ENCODE peak calls at places on chromosomes 7 and 10, in ten cellular contexts. One of them, this sample, is unnamed.

GRCh38 chr10:79153753-79154152 is 85.0 kb downstream of the ZMIZ1 start:
- DNase-seq in ovary: no peak
- DNase-seq in tibial nerve: no peak
- DNase-seq in HepG2: no peak
- DNase-seq in K562: no peak
- DNase-seq in suprapubic skin: no peak
- DNase-seq in A549: no peak
- DNase-seq in transverse colon: no peak
- DNase-seq in stomach: no peak
- DNase-seq in SK-N-SH: no peak
- DNase-seq in this sample: no peak

GRCh38 chr7:27834179-27834921 is 94.4 kb downstream of the TAX1BP1 start:
- DNase-seq in tibial nerve: no peak
- DNase-seq in K562: no peak
- DNase-seq in ovary: no peak
- DNase-seq in HepG2: no peak
- DNase-seq in transverse colon: no peak
- DNase-seq in SK-N-SH: no peak
- DNase-seq in suprapubic skin: no peak
- DNase-seq in stomach: no peak
- DNase-seq in A549: no peak
- DNase-seq in this sample: peak; percentile 76

GRCh38 chr10:1123198-1123597 is 67.0 kb downstream of the WDR37 start:
- DNase-seq in transverse colon: no peak
- DNase-seq in suprapubic skin: no peak
- DNase-seq in SK-N-SH: no peak
- DNase-seq in HepG2: no peak
- DNase-seq in K562: no peak
- DNase-seq in ovary: no peak
- DNase-seq in A549: no peak
- DNase-seq in stomach: no peak
- DNase-seq in tibial nerve: no peak
- DNase-seq in this sample: no peak

GRCh38 chr10:100519321-100520051 is at the start of gene SEC31B:
- DNase-seq in suprapubic skin: no peak
- DNase-seq in A549: no peak
- DNase-seq in HepG2: peak; percentile 50
- DNase-seq in transverse colon: peak; percentile 17
- DNase-seq in tibial nerve: no peak
- DNase-seq in ovary: peak; percentile 29
- DNase-seq in K562: no peak
- DNase-seq in stomach: peak; percentile 46
- DNase-seq in SK-N-SH: peak; percentile 85
- DNase-seq in this sample: no peak

GRCh38 chr10:24097771-24098207 is 111.1 kb upstream of the KIAA1217 start:
- DNase-seq in HepG2: peak; percentile 4
- DNase-seq in suprapubic skin: no peak
- DNase-seq in K562: no peak
- DNase-seq in SK-N-SH: no peak
- DNase-seq in transverse colon: no peak
- DNase-seq in A549: no peak
- DNase-seq in stomach: no peak
- DNase-seq in tibial nerve: no peak
- DNase-seq in ovary: no peak
- DNase-seq in this sample: no peak

GRCh38 chr10:118139321-118139720 is 92.6 kb upstream of the RAB11FIP2 start:
- DNase-seq in tibial nerve: no peak
- DNase-seq in stomach: no peak
- DNase-seq in HepG2: no peak
- DNase-seq in suprapubic skin: no peak
- DNase-seq in transverse colon: no peak
- DNase-seq in A549: no peak
- DNase-seq in SK-N-SH: no peak
- DNase-seq in K562: no peak
- DNase-seq in ovary: no peak
- DNase-seq in this sample: no peak

GRCh38 chr7:22127835-22128527 is 182.3 kb upstream of the CDCA7L start:
- DNase-seq in tibial nerve: no peak
- DNase-seq in ovary: no peak
- DNase-seq in HepG2: no peak
- DNase-seq in SK-N-SH: no peak
- DNase-seq in A549: no peak
- DNase-seq in suprapubic skin: no peak
- DNase-seq in stomach: no peak
- DNase-seq in transverse colon: no peak
- DNase-seq in K562: no peak
- DNase-seq in this sample: no peak

GRCh38 chr7:22251284-22251683 is 105.7 kb downstream of the RAPGEF5 start:
- DNase-seq in ovary: no peak
- DNase-seq in SK-N-SH: no peak
- DNase-seq in stomach: no peak
- DNase-seq in suprapubic skin: no peak
- DNase-seq in HepG2: no peak
- DNase-seq in A549: no peak
- DNase-seq in tibial nerve: no peak
- DNase-seq in K562: no peak
- DNase-seq in transverse colon: no peak
- DNase-seq in this sample: no peak

GRCh38 chr7:51970961-51971655 is 654.5 kb upstream of the COBL start:
- DNase-seq in transverse colon: no peak
- DNase-seq in stomach: no peak
- DNase-seq in HepG2: no peak
- DNase-seq in ovary: no peak
- DNase-seq in K562: no peak
- DNase-seq in A549: no peak
- DNase-seq in SK-N-SH: no peak
- DNase-seq in tibial nerve: no peak
- DNase-seq in suprapubic skin: no peak
- DNase-seq in this sample: no peak

GRCh38 chr7:101608772-101609713 is 20.1 kb downstream of the MYL10 start:
- DNase-seq in transverse colon: peak; percentile 78
- DNase-seq in ovary: no peak
- DNase-seq in SK-N-SH: no peak
- DNase-seq in stomach: peak; percentile 91
- DNase-seq in tibial nerve: no peak
- DNase-seq in A549: no peak
- DNase-seq in HepG2: no peak
- DNase-seq in K562: no peak
- DNase-seq in suprapubic skin: no peak
- DNase-seq in this sample: no peak

GRCh38 chr7:22680482-22680901 is 46.5 kb upstream of the IL6 start:
- DNase-seq in ovary: no peak
- DNase-seq in suprapubic skin: no peak
- DNase-seq in HepG2: no peak
- DNase-seq in stomach: no peak
- DNase-seq in transverse colon: no peak
- DNase-seq in SK-N-SH: no peak
- DNase-seq in A549: no peak
- DNase-seq in tibial nerve: no peak
- DNase-seq in K562: peak; percentile 48
- DNase-seq in this sample: no peak

GRCh38 chr10:97762816-97763215 is 9.0 kb downstream of the SFRP5 start:
- DNase-seq in HepG2: peak; percentile 81
- DNase-seq in tibial nerve: no peak
- DNase-seq in SK-N-SH: no peak
- DNase-seq in stomach: no peak
- DNase-seq in ovary: no peak
- DNase-seq in transverse colon: no peak
- DNase-seq in A549: no peak
- DNase-seq in K562: no peak
- DNase-seq in suprapubic skin: no peak
- DNase-seq in this sample: peak; percentile 83

GRCh38 chr10:126634915-126635314 is 35.6 kb downstream of the C10orf90 start:
- DNase-seq in SK-N-SH: no peak
- DNase-seq in A549: no peak
- DNase-seq in stomach: no peak
- DNase-seq in suprapubic skin: no peak
- DNase-seq in tibial nerve: no peak
- DNase-seq in transverse colon: no peak
- DNase-seq in ovary: no peak
- DNase-seq in K562: no peak
- DNase-seq in HepG2: no peak
- DNase-seq in this sample: no peak

GRCh38 chr10:35607475-35608316 is 2.6 kb downstream of the GJD4 start:
- DNase-seq in A549: no peak
- DNase-seq in suprapubic skin: no peak
- DNase-seq in tibial nerve: no peak
- DNase-seq in transverse colon: no peak
- DNase-seq in stomach: no peak
- DNase-seq in K562: no peak
- DNase-seq in HepG2: no peak
- DNase-seq in SK-N-SH: peak; percentile 71
- DNase-seq in ovary: no peak
- DNase-seq in this sample: no peak
- TF ChIP-seq EP300 in A549: no peak
- TF ChIP-seq EP300 in suprapubic skin: no peak
- TF ChIP-seq EP300 in tibial nerve: no peak
- TF ChIP-seq EP300 in transverse colon: no peak
- TF ChIP-seq EP300 in stomach: no peak
- TF ChIP-seq EP300 in K562: no peak
- TF ChIP-seq EP300 in HepG2: no peak
- TF ChIP-seq EP300 in SK-N-SH: no peak
- TF ChIP-seq EP300 in ovary: no peak
- TF ChIP-seq EP300 in this sample: no peak

DNA sequence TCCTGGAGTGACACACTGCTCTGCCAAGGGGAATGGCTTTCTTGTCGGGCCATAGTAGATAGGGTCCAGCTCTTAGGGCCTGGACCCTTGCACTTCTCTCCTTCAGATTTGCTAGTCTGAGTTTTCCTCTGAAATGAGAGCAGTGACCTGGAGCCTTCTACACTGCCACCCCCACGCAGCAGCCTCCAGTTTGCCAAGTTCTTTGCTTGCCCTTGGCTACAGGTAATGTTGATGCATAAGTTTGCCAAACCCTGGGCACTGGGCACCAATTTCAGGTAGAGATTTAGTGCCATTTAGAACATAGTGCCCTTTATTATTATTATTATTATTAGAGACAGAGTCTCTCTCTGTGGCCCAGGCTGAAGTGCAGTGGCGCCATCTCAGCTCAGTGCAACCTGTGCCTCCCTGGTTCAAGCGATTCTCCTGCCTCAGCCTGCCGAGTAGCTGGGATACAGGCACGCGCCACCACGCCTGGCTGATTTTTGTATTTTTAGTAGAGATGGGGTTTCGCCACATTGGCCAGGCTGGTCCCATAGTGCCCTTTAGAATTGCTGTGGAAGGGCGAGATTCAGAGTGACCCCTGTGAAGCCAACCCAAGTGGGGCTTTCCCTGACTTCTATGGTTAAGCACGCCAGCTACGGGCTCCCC is 14.5 kb downstream of the EEPD1 start:
- DNase-seq in SK-N-SH: no peak
- DNase-seq in K562: no peak
- DNase-seq in stomach: no peak
- DNase-seq in ovary: no peak
- DNase-seq in HepG2: no peak
- DNase-seq in suprapubic skin: no peak
- DNase-seq in A549: no peak
- DNase-seq in tibial nerve: no peak
- DNase-seq in transverse colon: no peak
- DNase-seq in this sample: no peak
- TF ChIP-seq EP300 in SK-N-SH: no peak
- TF ChIP-seq EP300 in K562: no peak
- TF ChIP-seq EP300 in stomach: no peak
- TF ChIP-seq EP300 in ovary: no peak
- TF ChIP-seq EP300 in HepG2: no peak
- TF ChIP-seq EP300 in suprapubic skin: no peak
- TF ChIP-seq EP300 in A549: no peak
- TF ChIP-seq EP300 in tibial nerve: no peak
- TF ChIP-seq EP300 in transverse colon: no peak
- TF ChIP-seq EP300 in this sample: no peak

DNA sequence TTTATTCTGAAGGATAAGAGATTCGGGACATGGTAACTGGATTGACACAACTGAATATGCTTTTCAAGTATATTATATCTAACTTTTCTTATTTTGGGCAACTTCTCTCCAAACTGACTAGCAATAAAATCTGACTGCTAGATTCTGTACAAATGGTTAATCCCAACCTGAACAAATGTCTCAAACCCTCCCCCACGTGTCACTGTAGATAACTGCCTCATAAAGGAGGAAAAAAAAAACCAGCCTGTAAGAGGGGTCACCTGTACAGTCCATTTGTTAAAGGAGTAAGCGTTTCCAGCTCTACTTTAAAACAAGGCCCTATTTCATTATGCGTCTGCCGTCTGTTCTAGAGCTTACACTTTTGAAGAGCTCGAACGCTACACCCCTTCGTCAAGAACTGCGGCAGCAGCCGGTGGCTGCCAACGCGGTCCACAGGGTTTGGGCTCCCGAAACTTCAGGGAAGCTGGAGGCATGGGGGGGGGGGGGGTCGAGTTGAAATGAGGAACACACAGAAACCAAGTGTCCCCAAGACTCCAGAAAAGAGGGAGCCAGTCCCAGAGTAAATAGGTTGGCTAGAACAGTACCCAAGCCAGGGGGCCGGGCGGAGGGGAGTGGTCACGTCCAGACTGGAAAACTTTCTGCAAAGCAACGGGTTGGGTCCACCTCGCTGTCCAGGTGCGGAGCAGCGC is 504 bp downstream of the COG5 start:
- DNase-seq in K562: peak; percentile 73
- DNase-seq in stomach: peak; percentile 62
- DNase-seq in tibial nerve: peak; percentile 33
- DNase-seq in SK-N-SH: peak; percentile 82
- DNase-seq in ovary: no peak
- DNase-seq in transverse colon: no peak
- DNase-seq in suprapubic skin: no peak
- DNase-seq in A549: peak; percentile 6
- DNase-seq in HepG2: peak; percentile 37
- DNase-seq in this sample: no peak
- TF ChIP-seq EP300 in K562: no peak
- TF ChIP-seq EP300 in stomach: no peak
- TF ChIP-seq EP300 in tibial nerve: no peak
- TF ChIP-seq EP300 in SK-N-SH: no peak
- TF ChIP-seq EP300 in ovary: no peak
- TF ChIP-seq EP300 in transverse colon: no peak
- TF ChIP-seq EP300 in suprapubic skin: no peak
- TF ChIP-seq EP300 in A549: no peak
- TF ChIP-seq EP300 in HepG2: no peak
- TF ChIP-seq EP300 in this sample: no peak

DNA sequence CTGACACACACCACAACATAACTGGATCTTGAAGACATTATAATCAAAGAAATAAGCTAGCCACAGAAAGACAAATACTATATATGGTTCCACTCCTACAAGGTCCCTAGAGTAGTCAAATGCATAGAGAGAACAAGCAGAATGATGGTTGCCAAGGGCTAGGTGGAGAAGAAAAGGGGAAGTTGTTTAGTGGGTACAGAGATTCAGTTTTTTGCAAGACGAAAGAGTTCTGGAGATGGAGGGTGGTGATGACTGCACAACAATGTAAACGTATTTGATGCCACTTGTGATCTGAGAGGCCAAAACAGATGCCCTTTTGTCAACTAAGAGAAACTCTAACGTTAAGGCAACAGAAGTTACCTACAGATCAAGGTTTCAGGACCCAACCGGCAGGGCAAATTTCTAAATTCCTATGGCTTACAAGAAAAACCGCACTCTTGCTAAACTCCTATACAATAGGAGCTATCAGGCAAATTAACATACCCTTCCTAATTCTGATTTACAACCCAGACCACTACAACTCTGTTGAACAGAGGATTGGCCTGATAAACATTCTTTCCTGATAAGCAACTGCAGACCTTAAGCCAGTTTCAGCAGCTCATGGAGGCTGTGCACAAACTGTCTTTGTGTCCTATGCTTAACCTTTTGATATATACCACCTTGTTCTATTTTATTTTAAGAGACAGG is 69.0 kb downstream of the FAM107B start:
- DNase-seq in K562: no peak
- DNase-seq in A549: no peak
- DNase-seq in ovary: no peak
- DNase-seq in tibial nerve: no peak
- DNase-seq in SK-N-SH: no peak
- DNase-seq in transverse colon: no peak
- DNase-seq in HepG2: no peak
- DNase-seq in stomach: no peak
- DNase-seq in suprapubic skin: no peak
- DNase-seq in this sample: no peak
- TF ChIP-seq EP300 in K562: no peak
- TF ChIP-seq EP300 in A549: no peak
- TF ChIP-seq EP300 in ovary: no peak
- TF ChIP-seq EP300 in tibial nerve: no peak
- TF ChIP-seq EP300 in SK-N-SH: no peak
- TF ChIP-seq EP300 in transverse colon: no peak
- TF ChIP-seq EP300 in HepG2: no peak
- TF ChIP-seq EP300 in stomach: no peak
- TF ChIP-seq EP300 in suprapubic skin: no peak
- TF ChIP-seq EP300 in this sample: no peak